ENCODE peak calls at places on chromosomes 6 and 20, in ten cellular contexts. L, Y, Z, E, C, D, I, O, W and V are unnamed samples.

GRCh38 chr6:8082954-8083858 is 19.0 kb upstream of the BLOC1S5 start:
- DNase-seq in L (no peak), Y (peak; percentile 95), Z (no peak), E (peak; percentile 31), C (no peak), D (no peak), I (no peak), O (no peak), W (no peak), V (peak; percentile 36)

GRCh38 chr20:36613974-36614373 is 8.4 kb downstream of the RAB5IF start:
- DNase-seq in L (no peak), Y (no peak), Z (no peak), E (no peak), C (no peak), D (no peak), I (no peak), O (no peak), W (no peak), V (no peak)

GRCh38 chr6:127117979-127118504 is 429 bp upstream of the RSPO3 start:
- DNase-seq in L (no peak), Y (peak; percentile 52), Z (no peak), E (no peak), C (no peak), D (no peak), I (no peak), O (no peak), W (peak; percentile 9), V (no peak)

GRCh38 chr6:163965426-163966348 is 551.2 kb downstream of the QKI start:
- DNase-seq in L (no peak), Y (peak; percentile 77), Z (peak; percentile 61), E (no peak), C (no peak), D (no peak), I (no peak), O (no peak), W (no peak), V (no peak)

GRCh38 chr6:105024803-105025202 is 67.9 kb downstream of the LIN28B start:
- DNase-seq in L (no peak), Y (no peak), Z (no peak), E (no peak), C (no peak), D (no peak), I (no peak), O (no peak), W (no peak), V (no peak)

GRCh38 chr20:54605319-54605718 is 129.9 kb downstream of the DOK5 start:
- DNase-seq in L (no peak), Y (no peak), Z (no peak), E (no peak), C (no peak), D (no peak), I (no peak), O (no peak), W (no peak), V (no peak)

GRCh38 chr6:122829456-122829855 is 40.4 kb downstream of the SMPDL3A start:
- DNase-seq in L (no peak), Y (no peak), Z (no peak), E (no peak), C (no peak), D (no peak), I (no peak), O (no peak), W (no peak), V (no peak)

GRCh38 chr6:41548098-41548840 is 2.1 kb downstream of the FOXP4 start:
- DNase-seq in L (no peak), Y (no peak), Z (no peak), E (no peak), C (peak; percentile 83), D (no peak), I (no peak), O (no peak), W (no peak), V (no peak)

GRCh38 chr6:118280210-118280609 is 267.9 kb upstream of the PLN start:
- DNase-seq in L (no peak), Y (no peak), Z (no peak), E (no peak), C (no peak), D (no peak), I (no peak), O (no peak), W (no peak), V (no peak)

GRCh38 chr6:27138837-27139752 is 108.4 kb upstream of the PRSS16 start:
- DNase-seq in L (no peak), Y (peak; percentile 58), Z (peak; percentile 40), E (peak; percentile 84), C (peak; percentile 89), D (peak; percentile 41), I (no peak), O (no peak), W (no peak), V (peak; percentile 95)

GRCh38 chr6:27141013-27141412 is 106.5 kb upstream of the PRSS16 start:
- DNase-seq in L (no peak), Y (no peak), Z (no peak), E (no peak), C (no peak), D (no peak), I (no peak), O (no peak), W (no peak), V (no peak)

GRCh38 chr6:27141472-27142015 is 106.0 kb upstream of the PRSS16 start:
- DNase-seq in L (no peak), Y (no peak), Z (no peak), E (no peak), C (no peak), D (no peak), I (no peak), O (no peak), W (no peak), V (no peak)

GRCh38 chr6:27138398-27138797 is 109.1 kb upstream of the PRSS16 start:
- DNase-seq in L (no peak), Y (no peak), Z (no peak), E (no peak), C (no peak), D (no peak), I (no peak), O (no peak), W (no peak), V (peak; percentile 81)

DNA sequence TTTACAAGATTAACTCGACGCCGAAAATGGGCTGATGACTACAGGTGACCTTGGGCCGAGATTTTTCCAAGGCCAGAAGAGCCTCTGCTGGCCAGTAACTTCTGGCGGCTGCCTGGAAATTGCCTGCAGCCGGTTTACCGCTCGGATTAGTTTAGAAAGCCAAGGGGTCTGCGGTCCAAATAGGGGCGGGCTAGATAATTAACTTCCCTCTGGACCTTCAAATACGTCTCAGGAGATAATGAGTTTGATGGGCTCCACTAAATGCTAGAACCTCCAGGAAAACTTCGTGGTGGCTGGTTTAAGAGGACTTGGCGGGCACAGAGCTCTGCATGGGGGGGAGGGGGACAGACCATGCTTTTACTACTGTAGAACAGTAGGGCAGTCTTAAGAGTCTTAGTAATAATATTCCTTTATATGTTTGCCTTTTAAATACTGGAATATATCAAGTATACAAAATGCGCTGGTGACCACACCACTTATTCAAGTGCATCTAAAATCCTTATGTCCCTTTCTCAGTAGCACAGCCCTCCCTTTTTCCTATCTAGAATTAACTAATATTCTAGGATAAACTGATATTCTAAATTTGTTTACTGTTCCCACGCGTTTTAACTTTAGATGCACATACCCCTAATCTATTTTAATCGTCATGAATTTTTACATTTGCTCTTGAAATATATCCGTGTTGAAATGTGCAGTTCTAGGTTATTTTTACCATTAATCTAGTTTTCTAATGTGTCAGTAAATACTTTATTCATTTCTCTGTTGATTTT is 107.6 kb upstream of the PRSS16 start:
- DNase-seq in L (no peak), Y (peak; percentile 44), Z (no peak), E (peak; percentile 48), C (no peak), D (no peak), I (no peak), O (no peak), W (no peak), V (peak; percentile 79)
- TF ChIP-seq POLR2A in L (no peak), Y (peak; percentile 51), Z (no peak), E (no peak), C (no peak), D (no peak), I (no peak), O (no peak), W (no peak), V (peak; percentile 93)

GRCh38 chr6:27183082-27183832 is 64.2 kb upstream of the PRSS16 start:
- DNase-seq in L (no peak), Y (no peak), Z (no peak), E (no peak), C (no peak), D (no peak), I (no peak), O (no peak), W (no peak), V (no peak)

GRCh38 chr6:27188885-27189418 is 58.5 kb upstream of the PRSS16 start:
- DNase-seq in L (no peak), Y (peak; percentile 83), Z (peak; percentile 52), E (peak; percentile 77), C (no peak), D (peak; percentile 57), I (no peak), O (peak; percentile 66), W (peak; percentile 43), V (peak; percentile 85)

GRCh38 chr6:27188206-27188884 is 59.2 kb upstream of the PRSS16 start:
- DNase-seq in L (no peak), Y (peak; percentile 73), Z (peak; percentile 51), E (peak; percentile 58), C (peak; percentile 81), D (peak; percentile 51), I (no peak), O (peak; percentile 6), W (peak; percentile 52), V (peak; percentile 83)
- TF ChIP-seq POLR2A in L (no peak), Y (no peak), Z (no peak), E (no peak), C (no peak), D (no peak), I (no peak), O (no peak), W (peak; percentile 28), V (peak; percentile 79)

GRCh38 chr20:62642666-62643520 is 590 bp downstream of the SLCO4A1 start:
- DNase-seq in L (no peak), Y (peak; percentile 27), Z (peak; percentile 35), E (peak; percentile 40), C (peak; percentile 91), D (no peak), I (no peak), O (no peak), W (no peak), V (peak; percentile 42)
- TF ChIP-seq POLR2A in L (no peak), Y (no peak), Z (no peak), E (no peak), C (no peak), D (no peak), I (no peak), O (no peak), W (no peak), V (no peak)

DNA sequence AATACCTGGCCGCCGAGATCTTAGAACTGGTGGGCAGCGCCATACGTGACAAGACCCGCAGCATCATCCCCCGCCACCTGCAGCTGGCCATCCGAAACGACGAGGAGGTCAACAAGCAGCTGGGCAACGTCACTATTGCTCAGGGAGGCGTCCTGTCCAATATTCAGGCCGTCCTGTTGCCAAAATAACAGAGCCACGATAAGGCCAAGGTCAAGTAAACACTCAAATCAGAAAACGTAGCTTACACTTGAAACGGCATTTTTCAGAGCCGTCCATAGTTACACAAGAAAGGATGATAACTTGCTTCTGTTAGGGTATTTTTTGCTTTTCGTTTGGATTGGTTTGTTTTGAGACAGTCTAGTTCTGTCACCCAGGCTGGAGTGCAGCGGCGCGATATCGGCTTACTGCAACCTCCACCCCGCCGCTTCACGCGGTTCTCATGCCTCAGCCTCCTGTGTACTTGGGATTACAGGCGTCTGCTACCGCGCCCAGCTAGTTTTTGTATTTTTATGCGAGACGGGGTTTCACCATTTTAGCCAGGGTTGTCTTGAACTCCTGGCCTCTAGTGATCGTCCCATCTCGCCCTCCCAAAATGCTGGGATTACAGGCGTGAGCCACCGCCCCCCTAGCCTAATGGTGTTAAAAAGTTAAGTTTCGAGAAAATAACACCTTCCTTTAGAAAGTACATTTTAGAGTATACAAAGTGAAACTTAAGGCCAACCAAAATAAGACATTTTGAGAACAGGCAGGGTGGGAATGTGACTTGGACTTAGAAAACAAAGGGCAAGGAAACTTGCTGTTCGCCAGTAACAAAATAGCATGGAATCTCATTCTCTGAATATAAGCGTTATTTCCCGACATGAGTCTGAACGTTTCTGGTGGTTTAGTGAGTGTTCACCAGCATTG is 42.8 kb upstream of the HFE start:
- DNase-seq in L (no peak), Y (no peak), Z (no peak), E (peak; percentile 57), C (peak; percentile 89), D (no peak), I (no peak), O (peak; percentile 86), W (peak; percentile 58), V (peak; percentile 91)
- TF ChIP-seq POLR2A in L (no peak), Y (peak; percentile 30), Z (no peak), E (peak; percentile 7), C (no peak), D (no peak), I (no peak), O (peak; percentile 57), W (no peak), V (peak; percentile 44)